ENCODE peak calls at places on chromosomes 6 and 20, in seven cellular contexts. One of them, this sample, is unnamed.

GRCh38 chr20:25038591-25039015 is 19.3 kb downstream of the ACSS1 start:
- DNase-seq in AG09309: no peak
- DNase-seq in retinal pigment epithelial cell: no peak
- DNase-seq in GM23338: no peak
- DNase-seq in PC-9: no peak
- DNase-seq in right atrium auricular region: no peak
- DNase-seq in upper lobe of left lung: no peak
- DNase-seq in this sample: no peak

GRCh38 chr6:157983439-157984119 is 1.9 kb downstream of the SYNJ2 start:
- DNase-seq in AG09309: no peak
- DNase-seq in retinal pigment epithelial cell: no peak
- DNase-seq in GM23338: no peak
- DNase-seq in PC-9: no peak
- DNase-seq in right atrium auricular region: no peak
- DNase-seq in upper lobe of left lung: no peak
- DNase-seq in this sample: peak

GRCh38 chr6:32886674-32887383 is 32.8 kb downstream of the PSMB9 start:
- DNase-seq in AG09309: peak
- DNase-seq in retinal pigment epithelial cell: no peak
- DNase-seq in GM23338: no peak
- DNase-seq in PC-9: no peak
- DNase-seq in right atrium auricular region: no peak
- DNase-seq in upper lobe of left lung: no peak
- DNase-seq in this sample: peak

GRCh38 chr20:3710703-3711417 is 1.5 kb downstream of the SIGLEC1 start:
- DNase-seq in AG09309: no peak
- DNase-seq in retinal pigment epithelial cell: no peak
- DNase-seq in GM23338: peak
- DNase-seq in PC-9: peak
- DNase-seq in right atrium auricular region: peak
- DNase-seq in upper lobe of left lung: peak
- DNase-seq in this sample: peak

GRCh38 chr20:8078528-8078914 is 53.5 kb upstream of the PLCB1 start:
- DNase-seq in AG09309: no peak
- DNase-seq in retinal pigment epithelial cell: no peak
- DNase-seq in GM23338: no peak
- DNase-seq in PC-9: no peak
- DNase-seq in right atrium auricular region: no peak
- DNase-seq in upper lobe of left lung: no peak
- DNase-seq in this sample: peak

GRCh38 chr20:38245753-38246152 is 14.8 kb downstream of the KIAA1755 start:
- DNase-seq in AG09309: no peak
- DNase-seq in retinal pigment epithelial cell: no peak
- DNase-seq in GM23338: no peak
- DNase-seq in PC-9: no peak
- DNase-seq in right atrium auricular region: no peak
- DNase-seq in upper lobe of left lung: no peak
- DNase-seq in this sample: no peak

GRCh38 chr20:54195483-54196472 is 12.1 kb upstream of the PFDN4 start:
- DNase-seq in AG09309: no peak
- DNase-seq in retinal pigment epithelial cell: no peak
- DNase-seq in GM23338: no peak
- DNase-seq in PC-9: no peak
- DNase-seq in right atrium auricular region: no peak
- DNase-seq in upper lobe of left lung: no peak
- DNase-seq in this sample: no peak

GRCh38 chr20:10540636-10541493 is 105.8 kb downstream of the SLX4IP start:
- DNase-seq in AG09309: peak
- DNase-seq in retinal pigment epithelial cell: peak
- DNase-seq in GM23338: no peak
- DNase-seq in PC-9: no peak
- DNase-seq in right atrium auricular region: no peak
- DNase-seq in upper lobe of left lung: no peak
- DNase-seq in this sample: peak

GRCh38 chr6:101083533-101084172 is 202.5 kb upstream of the ASCC3 start:
- DNase-seq in AG09309: no peak
- DNase-seq in retinal pigment epithelial cell: peak
- DNase-seq in GM23338: peak
- DNase-seq in PC-9: no peak
- DNase-seq in right atrium auricular region: no peak
- DNase-seq in upper lobe of left lung: no peak
- DNase-seq in this sample: peak

GRCh38 chr6:73556796-73557195 is 36.0 kb upstream of the EEF1A1 start:
- DNase-seq in AG09309: no peak
- DNase-seq in retinal pigment epithelial cell: no peak
- DNase-seq in GM23338: no peak
- DNase-seq in PC-9: no peak
- DNase-seq in right atrium auricular region: no peak
- DNase-seq in upper lobe of left lung: no peak
- DNase-seq in this sample: no peak

GRCh38 chr6:73562557-73562956 is 41.7 kb upstream of the EEF1A1 start:
- DNase-seq in AG09309: no peak
- DNase-seq in retinal pigment epithelial cell: no peak
- DNase-seq in GM23338: no peak
- DNase-seq in PC-9: no peak
- DNase-seq in right atrium auricular region: no peak
- DNase-seq in upper lobe of left lung: no peak
- DNase-seq in this sample: no peak

GRCh38 chr6:73560853-73561407 is 40.1 kb upstream of the EEF1A1 start:
- DNase-seq in AG09309: no peak
- DNase-seq in retinal pigment epithelial cell: no peak
- DNase-seq in GM23338: no peak
- DNase-seq in PC-9: no peak
- DNase-seq in right atrium auricular region: no peak
- DNase-seq in upper lobe of left lung: no peak
- DNase-seq in this sample: no peak

GRCh38 chr6:73564578-73565345 is 43.9 kb upstream of the EEF1A1 start:
- DNase-seq in AG09309: no peak
- DNase-seq in retinal pigment epithelial cell: no peak
- DNase-seq in GM23338: no peak
- DNase-seq in PC-9: no peak
- DNase-seq in right atrium auricular region: no peak
- DNase-seq in upper lobe of left lung: no peak
- DNase-seq in this sample: no peak

DNA sequence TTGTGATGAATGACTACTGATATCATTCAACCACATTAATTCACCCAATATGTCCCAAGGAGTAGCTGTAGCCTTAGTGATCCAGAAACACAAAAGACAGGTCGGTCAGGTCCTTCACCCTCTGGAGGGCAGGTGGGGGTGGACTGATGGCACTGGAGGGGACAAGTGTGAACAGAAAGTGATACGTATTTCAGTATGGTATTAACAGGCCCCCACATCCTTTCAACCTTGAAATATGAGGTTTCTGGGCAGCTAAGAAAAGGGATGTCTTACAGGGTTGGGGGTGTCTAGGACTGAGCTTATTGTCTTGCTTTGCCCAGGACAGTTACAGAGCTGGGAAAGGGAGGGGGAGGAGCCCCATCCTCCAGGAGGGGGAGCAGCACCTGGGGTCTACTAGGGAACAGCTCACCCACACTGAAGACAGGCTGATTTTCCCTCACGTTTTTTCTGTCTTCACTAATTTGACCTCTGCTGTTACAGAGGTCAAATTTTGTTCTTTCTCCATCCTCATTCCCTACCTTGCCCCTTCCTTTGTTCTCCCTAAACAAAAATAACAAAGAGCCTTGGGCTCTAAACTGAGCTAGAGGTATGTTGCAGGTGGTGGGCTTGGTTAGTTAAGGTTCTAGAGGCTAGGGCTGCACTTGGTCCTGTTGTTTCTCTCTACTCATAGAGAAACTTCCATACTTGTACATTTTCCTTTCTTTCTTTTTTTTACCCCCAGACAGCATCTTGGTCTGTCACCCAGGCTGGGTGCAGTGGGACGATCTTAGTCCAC is 38.0 kb upstream of the EEF1A1 start:
- DNase-seq in AG09309: no peak
- DNase-seq in retinal pigment epithelial cell: no peak
- DNase-seq in GM23338: peak
- DNase-seq in PC-9: no peak
- DNase-seq in right atrium auricular region: no peak
- DNase-seq in upper lobe of left lung: no peak
- DNase-seq in this sample: no peak
- TF ChIP-seq CTCF in AG09309: no peak
- TF ChIP-seq CTCF in retinal pigment epithelial cell: no peak
- TF ChIP-seq CTCF in GM23338: no peak
- TF ChIP-seq CTCF in PC-9: no peak
- TF ChIP-seq CTCF in right atrium auricular region: no peak
- TF ChIP-seq CTCF in upper lobe of left lung: no peak
- TF ChIP-seq CTCF in this sample: no peak

GRCh38 chr6:142912125-142912524 is 32.9 kb downstream of the HIVEP2 start:
- DNase-seq in AG09309: no peak
- DNase-seq in retinal pigment epithelial cell: no peak
- DNase-seq in GM23338: peak
- DNase-seq in PC-9: no peak
- DNase-seq in right atrium auricular region: no peak
- DNase-seq in upper lobe of left lung: no peak
- DNase-seq in this sample: no peak

GRCh38 chr6:142913036-142913510 is 31.9 kb downstream of the HIVEP2 start:
- DNase-seq in AG09309: no peak
- DNase-seq in retinal pigment epithelial cell: no peak
- DNase-seq in GM23338: no peak
- DNase-seq in PC-9: no peak
- DNase-seq in right atrium auricular region: no peak
- DNase-seq in upper lobe of left lung: no peak
- DNase-seq in this sample: no peak

GRCh38 chr6:142915129-142915697 is 29.8 kb downstream of the HIVEP2 start:
- DNase-seq in AG09309: no peak
- DNase-seq in retinal pigment epithelial cell: no peak
- DNase-seq in GM23338: no peak
- DNase-seq in PC-9: no peak
- DNase-seq in right atrium auricular region: no peak
- DNase-seq in upper lobe of left lung: no peak
- DNase-seq in this sample: no peak

GRCh38 chr6:142914371-142914770 is 30.6 kb downstream of the HIVEP2 start:
- DNase-seq in AG09309: no peak
- DNase-seq in retinal pigment epithelial cell: no peak
- DNase-seq in GM23338: no peak
- DNase-seq in PC-9: no peak
- DNase-seq in right atrium auricular region: no peak
- DNase-seq in upper lobe of left lung: no peak
- DNase-seq in this sample: no peak

DNA sequence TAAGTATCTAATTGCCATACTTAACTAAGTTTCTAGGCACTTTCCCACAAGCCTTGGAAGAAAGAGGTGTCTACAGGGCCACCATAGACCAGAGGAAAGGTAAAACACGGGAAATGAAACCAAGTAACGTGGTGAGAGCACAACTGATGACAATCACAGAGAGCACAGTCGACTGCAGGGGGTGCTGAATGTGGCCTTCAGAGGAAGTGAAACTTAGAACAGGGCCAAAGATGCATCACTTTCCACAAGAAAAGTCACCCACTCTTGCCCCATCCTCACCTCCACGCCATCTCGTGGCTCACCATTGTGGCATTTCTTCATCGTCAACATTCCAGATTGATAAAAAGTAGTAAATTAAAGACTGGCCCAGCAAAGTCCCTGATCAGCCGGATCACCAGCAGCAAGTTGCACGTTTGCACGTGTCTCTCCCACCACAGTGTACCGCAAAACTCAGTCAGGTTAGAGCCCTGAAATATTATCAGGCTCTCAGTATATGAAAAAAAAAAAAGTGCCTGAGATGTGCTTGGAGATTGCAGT is 31.4 kb downstream of the HIVEP2 start:
- DNase-seq in AG09309: no peak
- DNase-seq in retinal pigment epithelial cell: no peak
- DNase-seq in GM23338: no peak
- DNase-seq in PC-9: no peak
- DNase-seq in right atrium auricular region: no peak
- DNase-seq in upper lobe of left lung: peak
- DNase-seq in this sample: no peak
- H3K4me3 ChIP-seq in AG09309: no peak
- H3K4me3 ChIP-seq in retinal pigment epithelial cell: no peak
- H3K4me3 ChIP-seq in GM23338: no peak
- H3K4me3 ChIP-seq in PC-9: no peak
- H3K4me3 ChIP-seq in right atrium auricular region: no peak
- H3K4me3 ChIP-seq in upper lobe of left lung: no peak
- H3K4me3 ChIP-seq in this sample: no peak

GRCh38 chr6:116941727-116942126 is 64.7 kb downstream of the RFX6 start:
- DNase-seq in AG09309: no peak
- DNase-seq in retinal pigment epithelial cell: no peak
- DNase-seq in GM23338: peak
- DNase-seq in PC-9: no peak
- DNase-seq in right atrium auricular region: no peak
- DNase-seq in upper lobe of left lung: no peak
- DNase-seq in this sample: no peak
- TF ChIP-seq CTCF in AG09309: no peak
- TF ChIP-seq CTCF in retinal pigment epithelial cell: peak
- TF ChIP-seq CTCF in GM23338: peak
- TF ChIP-seq CTCF in PC-9: no peak
- TF ChIP-seq CTCF in right atrium auricular region: no peak
- TF ChIP-seq CTCF in upper lobe of left lung: no peak
- TF ChIP-seq CTCF in this sample: no peak

DNA sequence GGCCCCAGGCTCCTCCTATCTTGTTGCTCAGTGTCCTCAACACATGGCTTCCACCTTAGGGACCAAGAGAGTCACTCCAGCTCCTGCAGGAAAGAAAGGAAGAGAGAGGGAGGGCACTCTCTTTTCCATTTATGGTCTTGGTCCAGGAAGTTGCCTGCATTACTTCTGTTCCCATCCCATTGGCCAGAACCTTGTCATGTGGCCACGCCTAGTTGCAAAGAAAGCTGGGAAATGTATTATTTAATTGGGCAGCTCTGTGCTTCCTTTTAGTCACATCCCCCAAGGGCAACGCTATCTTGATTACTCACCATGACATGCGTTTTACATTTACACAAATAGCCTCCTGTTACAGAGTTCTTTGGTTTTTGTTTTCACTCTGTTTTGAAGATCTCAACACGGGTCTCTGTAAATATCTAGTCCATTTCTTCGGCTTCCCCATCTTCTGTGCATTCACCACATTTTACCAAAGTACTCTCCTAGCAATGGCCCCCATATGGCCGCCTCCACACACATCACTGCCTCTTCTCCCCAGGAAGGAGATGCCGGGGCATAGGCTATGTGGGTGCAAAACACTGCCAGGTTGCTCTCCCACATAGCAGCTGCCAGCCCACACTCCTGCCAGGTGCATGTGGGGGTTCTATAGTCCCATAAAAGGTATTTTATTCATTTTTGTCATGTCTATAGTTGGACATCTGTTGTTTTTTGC is 35.7 kb upstream of the ZMYND8 start:
- DNase-seq in AG09309: peak
- DNase-seq in retinal pigment epithelial cell: no peak
- DNase-seq in GM23338: peak
- DNase-seq in PC-9: peak
- DNase-seq in right atrium auricular region: peak
- DNase-seq in upper lobe of left lung: peak
- DNase-seq in this sample: peak
- H3K4me3 ChIP-seq in AG09309: no peak
- H3K4me3 ChIP-seq in retinal pigment epithelial cell: no peak
- H3K4me3 ChIP-seq in GM23338: no peak
- H3K4me3 ChIP-seq in PC-9: peak
- H3K4me3 ChIP-seq in right atrium auricular region: no peak
- H3K4me3 ChIP-seq in upper lobe of left lung: no peak
- H3K4me3 ChIP-seq in this sample: no peak

GRCh38 chr6:125781307-125781868 is 9.4 kb upstream of the NCOA7 start:
- DNase-seq in AG09309: no peak
- DNase-seq in retinal pigment epithelial cell: no peak
- DNase-seq in GM23338: peak
- DNase-seq in PC-9: no peak
- DNase-seq in right atrium auricular region: no peak
- DNase-seq in upper lobe of left lung: peak
- DNase-seq in this sample: peak
- TF ChIP-seq CTCF in AG09309: no peak
- TF ChIP-seq CTCF in retinal pigment epithelial cell: peak
- TF ChIP-seq CTCF in GM23338: no peak
- TF ChIP-seq CTCF in PC-9: peak
- TF ChIP-seq CTCF in right atrium auricular region: no peak
- TF ChIP-seq CTCF in upper lobe of left lung: no peak
- TF ChIP-seq CTCF in this sample: peak

GRCh38 chr6:31737315-31738047 is 1.2 kb upstream of the CLIC1 start:
- DNase-seq in AG09309: no peak
- DNase-seq in retinal pigment epithelial cell: no peak
- DNase-seq in GM23338: peak
- DNase-seq in PC-9: no peak
- DNase-seq in right atrium auricular region: no peak
- DNase-seq in upper lobe of left lung: peak
- DNase-seq in this sample: no peak
- H3K4me3 ChIP-seq in AG09309: no peak
- H3K4me3 ChIP-seq in retinal pigment epithelial cell: peak
- H3K4me3 ChIP-seq in GM23338: peak
- H3K4me3 ChIP-seq in PC-9: peak
- H3K4me3 ChIP-seq in right atrium auricular region: no peak
- H3K4me3 ChIP-seq in upper lobe of left lung: no peak
- H3K4me3 ChIP-seq in this sample: peak